ENCODE peak calls at places on chromosomes 2 and 18, in nine cellular contexts. H is right lobe of liver, Y is fibroblast of lung, J is lower lobe of right lung, R is caudate nucleus, A is GM23338, G is Peyer's patch, W is ovary, L is PC-3. U is an unnamed sample.

GRCh38 chr2:191180712-191181111 is 29.9 kb upstream of the STAT4 start:
- DNase-seq in H (no peak), Y (peak), J (no peak), R (no peak), A (no peak), G (no peak), W (no peak), L (peak), U (peak)

GRCh38 chr18:72458256-72458655 is 85.9 kb downstream of the CBLN2 start:
- DNase-seq in H (no peak), Y (peak), J (no peak), R (no peak), A (no peak), G (no peak), W (no peak), L (no peak), U (no peak)

GRCh38 chr2:174004900-174005605 is 39.9 kb upstream of the SP3 start:
- DNase-seq in H (no peak), Y (peak), J (no peak), R (no peak), A (no peak), G (no peak), W (no peak), L (peak), U (peak)

GRCh38 chr2:207790898-207791297 is 21.2 kb upstream of the FZD5 start:
- DNase-seq in H (no peak), Y (no peak), J (no peak), R (no peak), A (no peak), G (no peak), W (no peak), L (no peak), U (no peak)

GRCh38 chr18:74389161-74389927 is 67.8 kb downstream of the DIPK1C start:
- DNase-seq in H (no peak), Y (peak), J (no peak), R (no peak), A (no peak), G (no peak), W (no peak), L (no peak), U (no peak)

GRCh38 chr2:180222642-180223041 is 215.5 kb upstream of the CWC22 start:
- DNase-seq in H (no peak), Y (peak), J (no peak), R (no peak), A (no peak), G (no peak), W (no peak), L (no peak), U (peak)

GRCh38 chr2:120482334-120482733 is 136.4 kb downstream of the INHBB start:
- DNase-seq in H (no peak), Y (no peak), J (peak), R (no peak), A (no peak), G (no peak), W (no peak), L (no peak), U (no peak)

GRCh38 chr2:54772110-54772509 is 48.6 kb downstream of the EML6 start:
- DNase-seq in H (no peak), Y (peak), J (no peak), R (no peak), A (no peak), G (no peak), W (no peak), L (peak), U (no peak)

GRCh38 chr2:24635181-24635580 is 144.1 kb downstream of the NCOA1 start:
- DNase-seq in H (no peak), Y (no peak), J (no peak), R (no peak), A (no peak), G (no peak), W (no peak), L (no peak), U (no peak)

GRCh38 chr18:68436485-68436884 is 278.4 kb downstream of the TMX3 start:
- DNase-seq in H (no peak), Y (peak), J (no peak), R (no peak), A (no peak), G (no peak), W (no peak), L (peak), U (no peak)

GRCh38 chr2:238569415-238570195 is 142.9 kb downstream of the ASB1 start:
- DNase-seq in H (peak), Y (no peak), J (peak), R (no peak), A (no peak), G (no peak), W (no peak), L (no peak), U (peak)

GRCh38 chr2:109396338-109397180 is 217.2 kb downstream of the SEPTIN10 start:
- DNase-seq in H (no peak), Y (no peak), J (no peak), R (no peak), A (peak), G (no peak), W (no peak), L (peak), U (no peak)

GRCh38 chr2:98796775-98797544 is 66.0 kb upstream of the MGAT4A start:
- DNase-seq in H (no peak), Y (no peak), J (no peak), R (peak), A (no peak), G (no peak), W (no peak), L (no peak), U (no peak)

GRCh38 chr2:54590216-54590961 is 133.1 kb upstream of the EML6 start:
- DNase-seq in H (no peak), Y (no peak), J (no peak), R (no peak), A (no peak), G (no peak), W (no peak), L (peak), U (no peak)

GRCh38 chr2:214005337-214005736 is 405.5 kb upstream of the VWC2L start:
- DNase-seq in H (no peak), Y (peak), J (no peak), R (no peak), A (no peak), G (no peak), W (no peak), L (peak), U (no peak)

GRCh38 chr2:232300894-232301387 is 77.6 kb upstream of the ALPP start:
- DNase-seq in H (no peak), Y (no peak), J (no peak), R (no peak), A (no peak), G (no peak), W (no peak), L (peak), U (no peak)

GRCh38 chr2:232295971-232296370 is 82.6 kb upstream of the ALPP start:
- DNase-seq in H (no peak), Y (no peak), J (no peak), R (no peak), A (no peak), G (no peak), W (no peak), L (peak), U (no peak)

GRCh38 chr2:232299084-232299483 is 79.5 kb upstream of the ALPP start:
- DNase-seq in H (no peak), Y (no peak), J (no peak), R (no peak), A (no peak), G (no peak), W (no peak), L (no peak), U (no peak)

GRCh38 chr2:232296766-232297525 is 81.6 kb upstream of the ALPP start:
- DNase-seq in H (no peak), Y (peak), J (no peak), R (no peak), A (no peak), G (no peak), W (no peak), L (no peak), U (no peak)

GRCh38 chr2:232299927-232300674 is 78.5 kb upstream of the ALPP start:
- DNase-seq in H (no peak), Y (no peak), J (no peak), R (no peak), A (no peak), G (no peak), W (no peak), L (no peak), U (no peak)
- H3K27ac ChIP-seq in H (no peak), Y (no peak), J (no peak), R (no peak), A (no peak), G (no peak), W (no peak), L (peak), U (no peak)

GRCh38 chr2:143955416-143956075 is 564.4 kb downstream of the ZEB2 start:
- DNase-seq in H (no peak), Y (peak), J (no peak), R (no peak), A (no peak), G (no peak), W (no peak), L (peak), U (no peak)

GRCh38 chr2:143950675-143951074 is 569.2 kb downstream of the ZEB2 start:
- DNase-seq in H (no peak), Y (no peak), J (no peak), R (no peak), A (no peak), G (no peak), W (no peak), L (peak), U (no peak)

GRCh38 chr2:143954208-143954607 is 565.7 kb downstream of the ZEB2 start:
- DNase-seq in H (no peak), Y (peak), J (no peak), R (no peak), A (no peak), G (no peak), W (no peak), L (peak), U (no peak)

GRCh38 chr2:143953386-143953785 is 566.5 kb downstream of the ZEB2 start:
- DNase-seq in H (no peak), Y (no peak), J (no peak), R (no peak), A (no peak), G (no peak), W (no peak), L (no peak), U (no peak)

DNA sequence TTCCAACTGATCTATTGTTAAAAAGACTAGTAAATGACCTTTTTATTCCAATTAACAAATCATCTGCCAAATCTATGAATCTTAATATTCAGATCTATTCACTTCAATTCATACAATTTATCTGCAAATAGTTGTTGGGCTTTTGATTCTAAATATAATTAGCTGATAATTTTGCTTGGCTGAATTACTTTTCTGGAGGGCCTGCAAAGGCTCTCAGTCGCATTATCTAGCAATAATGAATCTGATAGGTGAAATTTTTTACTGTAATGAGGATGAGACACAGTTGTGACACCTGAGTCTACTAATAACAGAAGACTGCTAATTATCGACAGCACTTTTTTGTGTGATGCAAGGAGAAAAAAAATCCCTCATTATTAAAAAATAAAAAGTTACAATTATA is 565.1 kb downstream of the ZEB2 start:
- DNase-seq in H (no peak), Y (no peak), J (no peak), R (no peak), A (no peak), G (no peak), W (no peak), L (no peak), U (no peak)
- H3K27ac ChIP-seq in H (no peak), Y (no peak), J (no peak), R (no peak), A (no peak), G (no peak), W (no peak), L (no peak), U (no peak)

DNA sequence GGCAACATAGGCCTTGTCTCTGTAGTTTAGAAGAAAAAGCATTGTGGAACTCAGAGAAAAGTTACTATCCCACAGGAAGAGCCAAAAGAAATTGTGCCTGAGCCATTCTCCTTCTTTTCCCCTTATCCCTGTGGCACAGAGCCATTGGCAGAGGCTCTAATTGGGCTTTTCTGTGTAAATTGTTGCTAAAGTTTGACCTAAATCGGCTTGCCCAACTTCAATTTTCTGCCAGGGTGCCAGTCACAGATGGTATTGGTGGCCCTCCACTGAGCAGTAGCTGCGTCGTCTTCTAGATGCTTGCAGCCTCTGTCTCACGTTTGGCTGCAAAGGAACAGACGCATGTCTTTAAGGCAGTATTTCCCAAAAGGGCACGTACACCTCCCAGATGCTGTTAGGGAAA is 30.3 kb downstream of the ZNF532 start:
- DNase-seq in H (peak), Y (no peak), J (no peak), R (no peak), A (no peak), G (no peak), W (no peak), L (no peak), U (peak)
- H3K27ac ChIP-seq in H (no peak), Y (no peak), J (no peak), R (peak), A (peak), G (no peak), W (no peak), L (no peak), U (peak)

GRCh38 chr2:19238440-19238839 is 120.0 kb downstream of the OSR1 start:
- DNase-seq in H (no peak), Y (peak), J (no peak), R (no peak), A (no peak), G (no peak), W (no peak), L (no peak), U (no peak)

GRCh38 chr2:19232312-19232711 is 126.1 kb downstream of the OSR1 start:
- DNase-seq in H (no peak), Y (no peak), J (no peak), R (no peak), A (no peak), G (no peak), W (no peak), L (no peak), U (no peak)

GRCh38 chr2:19231625-19232024 is 126.8 kb downstream of the OSR1 start:
- DNase-seq in H (no peak), Y (no peak), J (no peak), R (no peak), A (no peak), G (no peak), W (no peak), L (no peak), U (no peak)

DNA sequence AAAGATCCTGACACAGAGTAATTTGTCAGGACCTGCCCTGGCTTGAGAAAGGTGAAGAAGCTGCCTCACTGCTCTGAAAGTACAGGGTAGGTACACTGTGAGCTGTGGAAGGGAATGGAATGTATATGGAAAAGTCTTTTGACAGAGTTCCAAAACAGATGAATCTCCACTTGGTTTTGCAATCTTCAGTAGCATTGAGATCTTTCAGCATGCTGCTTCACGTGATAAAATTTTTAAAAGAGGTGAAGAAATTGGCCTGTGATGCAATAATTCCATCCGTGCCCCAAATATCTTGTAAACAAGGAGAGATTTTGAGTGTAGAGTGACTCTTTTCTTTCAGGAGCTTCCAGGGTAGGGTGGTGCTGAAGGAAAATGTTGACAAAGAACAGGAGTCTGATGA is 123.1 kb downstream of the OSR1 start:
- DNase-seq in H (no peak), Y (peak), J (no peak), R (no peak), A (no peak), G (no peak), W (no peak), L (no peak), U (no peak)
- H3K27ac ChIP-seq in H (no peak), Y (no peak), J (no peak), R (no peak), A (no peak), G (no peak), W (no peak), L (no peak), U (no peak)

U was measured in right cardiac atrium.